ENCODE peak calls at places on chromosomes 11 and 22, in nine cellular contexts. N is heart left ventricle; L is CD8-positive, alpha-beta T cell; V is gastrocnemius medialis; F is psoas muscle; Z is Peyer's patch; H is BE2C; M is left lung; P is right lobe of liver. D is an unnamed sample.
A peak's percentile ranks its signal among the peaks of the same experiment; 100 is the strongest.

GRCh38 chr11:115539844-115540243 is 35.6 kb upstream of the CADM1 start:
- DNase-seq in H (no peak), P (no peak), N (no peak), Z (no peak), F (no peak), L (no peak), M (no peak), V (no peak), D (no peak)

GRCh38 chr22:29944339-29944738 is 61.4 kb downstream of the MTMR3 start:
- DNase-seq in V (no peak), M (no peak), Z (no peak), P (no peak), N (no peak), H (no peak), F (no peak), L (no peak), D (no peak)

GRCh38 chr11:131910491-131911387 is 540.3 kb downstream of the NTM start:
- DNase-seq in H (no peak), F (peak; percentile 29), P (no peak), N (no peak), M (no peak), L (no peak), V (no peak), Z (no peak), D (peak; percentile 25)

GRCh38 chr22:27996981-27997380 is 77.9 kb upstream of the PITPNB start:
- DNase-seq in P (peak; percentile 45), H (peak; percentile 1), N (peak; percentile 5), Z (no peak), L (no peak), F (no peak), M (no peak), V (no peak), D (no peak)

GRCh38 chr22:25419247-25420113 is 145.0 kb upstream of the GRK3 start:
- DNase-seq in H (peak; percentile 63), Z (peak; percentile 66), P (no peak), N (no peak), M (peak; percentile 80), L (no peak), V (no peak), F (no peak), D (no peak)

GRCh38 chr11:67357831-67358555 is 4.6 kb upstream of the POLD4 start:
- DNase-seq in M (no peak), L (no peak), F (no peak), P (no peak), V (no peak), N (no peak), H (no peak), Z (no peak), D (no peak)

GRCh38 chr11:7894251-7894650 is 36.8 kb downstream of the OR10A6 start:
- DNase-seq in Z (no peak), N (no peak), P (no peak), M (no peak), L (no peak), H (no peak), V (no peak), F (no peak), D (peak; percentile 54)

GRCh38 chr11:11512929-11513328 is 108.9 kb downstream of the GALNT18 start:
- DNase-seq in F (no peak), N (no peak), Z (no peak), P (no peak), M (no peak), H (no peak), V (no peak), L (no peak), D (no peak)

GRCh38 chr22:35967046-35967397 is 61.6 kb downstream of the RBFOX2 start:
- DNase-seq in M (no peak), F (no peak), P (no peak), H (no peak), L (no peak), V (no peak), N (no peak), Z (no peak), D (no peak)

GRCh38 chr11:103202048-103202651 is 92.9 kb downstream of the DYNC2H1 start:
- DNase-seq in N (no peak), Z (no peak), V (no peak), F (no peak), M (no peak), L (no peak), P (no peak), H (no peak), D (no peak)

DNA sequence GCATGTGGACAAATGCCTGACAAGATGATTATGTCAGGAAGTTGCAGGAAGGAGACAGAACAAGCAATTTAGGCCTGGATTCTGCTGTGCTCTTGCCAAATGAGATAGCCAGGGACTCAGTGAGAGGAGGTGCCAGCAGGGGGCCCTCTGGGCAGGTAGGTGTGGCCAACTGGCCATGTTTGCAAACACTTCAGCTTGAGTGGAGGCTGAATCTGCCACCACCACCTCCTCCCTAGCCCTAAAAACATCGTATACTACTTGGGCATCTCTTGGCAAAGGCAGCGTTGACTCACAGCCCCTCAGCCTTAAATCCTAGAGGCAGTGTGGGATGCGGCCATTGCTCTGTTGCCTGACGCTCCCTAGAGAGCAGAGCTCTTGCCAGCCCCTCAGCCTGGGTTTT is 95.1 kb upstream of the PLET1 start:
- DNase-seq in H (peak; percentile 73), M (no peak), Z (no peak), F (no peak), L (no peak), V (no peak), N (no peak), P (no peak), D (peak; percentile 59)
- TF ChIP-seq CTCF in H (peak; percentile 79), M (no peak), Z (no peak), F (no peak), L (no peak), V (no peak), N (no peak), P (no peak), D (peak; percentile 10)

DNA sequence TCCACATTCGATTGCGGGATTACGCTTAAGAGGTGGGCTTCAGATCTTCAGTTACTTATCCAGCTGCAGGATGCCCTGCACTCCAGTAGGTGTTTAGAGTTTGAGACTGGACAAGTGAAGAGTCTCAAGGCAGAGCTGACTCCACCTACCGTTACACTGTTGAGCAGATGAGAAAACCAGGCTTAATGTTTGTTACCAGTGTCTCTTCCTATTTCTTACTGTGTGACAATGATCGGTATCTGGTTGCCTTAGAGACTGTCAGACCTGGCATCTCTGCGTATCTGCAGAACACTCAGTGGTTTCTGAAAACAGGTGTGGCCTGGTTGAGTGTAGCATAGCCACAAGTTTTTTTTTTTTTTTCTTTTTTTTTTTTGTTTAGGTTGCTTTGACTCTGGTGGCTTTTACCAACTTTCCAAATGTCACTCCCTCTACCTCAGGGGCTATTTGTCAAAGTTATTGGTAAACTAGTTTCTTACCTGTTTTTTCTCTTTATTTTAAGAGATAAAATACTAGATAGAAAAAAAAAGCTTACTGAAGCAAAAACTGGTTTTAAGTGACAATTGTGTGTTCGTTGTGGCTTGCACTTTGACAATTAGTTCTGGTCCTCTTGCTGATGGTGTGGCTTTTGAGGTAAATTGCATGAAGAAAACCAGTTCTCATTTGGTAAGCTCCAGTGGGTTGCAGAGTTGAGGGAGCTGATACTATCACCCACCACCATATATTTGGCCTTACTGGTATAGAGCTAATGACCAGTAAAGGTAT is 284.8 kb downstream of the ETS1 start:
- DNase-seq in N (no peak), L (peak; percentile 62), V (no peak), F (no peak), H (no peak), M (no peak), P (no peak), Z (peak; percentile 84), D (no peak)
- H3K4me3 ChIP-seq in N (no peak overlapping the region), L (peak overlapping the region; percentile 46), V (no peak overlapping the region), F (no peak overlapping the region), H (peak overlapping the region; percentile 3), M (no peak overlapping the region), P (no peak overlapping the region), Z (peak overlapping the region; percentile 20), D (no peak overlapping the region)

DNA sequence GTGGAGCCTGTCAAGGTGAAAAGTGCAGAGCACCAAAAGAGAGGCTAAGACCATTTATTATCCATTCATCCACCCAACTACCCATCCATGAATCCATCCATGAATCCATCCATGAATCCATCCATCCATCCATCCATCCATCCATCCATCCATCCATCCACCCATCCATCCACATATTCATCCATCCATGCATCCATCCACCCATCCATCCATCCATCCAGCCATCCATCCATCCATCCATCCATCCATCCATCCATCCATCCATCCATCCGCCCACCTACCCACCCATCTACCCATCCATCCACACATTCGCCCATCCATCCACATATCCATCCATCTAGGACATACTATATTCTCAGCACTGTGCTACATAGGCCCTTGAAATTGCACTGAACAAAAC is 68.0 kb downstream of the SYN3 start:
- DNase-seq in N (no peak), F (no peak), Z (no peak), L (no peak), P (no peak), H (no peak), M (no peak), V (no peak), D (no peak)
- H3K4me1 ChIP-seq in N (peaks cover 12% of the 10 kb centered on the region), F (no peaks in the 10 kb centered on the region), Z (no peaks in the 10 kb centered on the region), L (no peaks in the 10 kb centered on the region), P (no peaks in the 10 kb centered on the region), H (peaks cover 14% of the 10 kb centered on the region), M (peaks cover 6% of the 10 kb centered on the region), V (peaks cover 8% of the 10 kb centered on the region), D (peaks cover 16% of the 10 kb centered on the region)

GRCh38 chr11:17473071-17473744 is 3.4 kb downstream of the ABCC8 start:
- DNase-seq in F (no peak), Z (no peak), M (no peak), P (no peak), N (no peak), V (no peak), L (no peak), H (peak; percentile 32), D (no peak)
- TF ChIP-seq CTCF in F (no peak), Z (no peak), M (no peak), P (no peak), N (no peak), V (no peak), L (no peak), H (peak; percentile 53), D (no peak)

DNA sequence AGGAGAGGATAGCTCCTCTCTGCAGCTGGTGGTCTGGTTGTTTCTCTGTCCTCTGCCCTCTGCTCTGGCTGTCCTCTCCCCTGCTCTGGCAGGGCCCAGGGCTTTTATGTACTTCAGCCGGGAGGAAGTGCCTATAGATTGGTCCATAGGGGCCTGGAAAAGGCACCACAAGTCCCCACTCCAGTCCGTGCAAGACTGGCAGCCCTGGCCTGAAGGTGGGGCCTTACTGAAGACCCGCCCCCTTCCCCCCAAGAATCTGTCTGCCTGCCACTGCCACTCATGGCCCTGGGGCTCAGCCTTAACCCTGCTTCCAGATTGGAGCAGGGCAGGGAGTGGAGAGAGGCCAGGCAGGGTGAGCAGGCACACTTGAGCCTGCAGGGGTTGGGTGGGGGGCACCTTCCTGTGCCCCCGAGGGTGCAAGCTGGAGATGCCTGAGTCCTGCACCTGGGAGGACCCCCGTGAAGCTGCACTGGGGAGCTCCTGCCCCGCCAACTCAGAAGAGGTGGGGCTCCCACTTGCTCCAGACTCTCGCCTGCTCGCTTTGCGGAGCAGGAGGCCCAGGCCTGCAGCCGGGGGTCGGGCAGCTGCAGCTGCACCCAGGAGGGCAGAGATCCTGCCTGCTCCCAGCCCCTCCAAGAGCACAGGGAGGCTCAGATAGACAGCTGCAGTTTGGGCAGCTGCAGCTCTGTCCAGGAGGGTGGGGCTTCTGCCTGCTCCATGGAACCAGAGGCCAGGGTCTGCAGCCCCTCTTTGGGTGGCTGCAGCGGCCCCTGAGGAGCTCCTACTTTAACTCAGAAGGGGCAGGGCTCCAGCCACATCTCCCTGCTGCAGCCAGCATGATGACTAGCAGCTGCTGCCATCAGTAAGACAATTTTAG is 51.0 kb upstream of the SC5D start:
- DNase-seq in V (no peak), F (no peak), M (no peak), Z (no peak), N (no peak), H (peak; percentile 75), L (no peak), P (no peak), D (no peak)
- H3K4me3 ChIP-seq in V (no peak overlapping the region), F (no peak overlapping the region), M (no peak overlapping the region), Z (no peak overlapping the region), N (no peak overlapping the region), H (no peak overlapping the region), L (no peak overlapping the region), P (no peak overlapping the region), D (no peak overlapping the region)